ENCODE peak calls at places on chromosome X, in seven cellular contexts. D is dorsolateral prefrontal cortex, U is mesothelial cell of epicardium, E is osteocyte, R is AG04450, A is colonic mucosa, S is pancreas. Z is an unnamed sample.

GRCh38 chrX:119895843-119896326 is at the start of gene AKAP14:
- DNase-seq in R (no peak), A (no peak), E (no peak), U (no peak), D (no peak), S (no peak), Z (no peak)

GRCh38 chrX:118116308-118117068 is at the start of gene KLHL13:
- DNase-seq in D (no peak), U (peak; percentile 47), A (peak; percentile 25), R (no peak), E (no peak), S (peak; percentile 42), Z (peak; percentile 14)

GRCh38 chrX:24298191-24298590 is 15.7 kb downstream of the SUPT20HL2 start:
- DNase-seq in D (no peak), A (no peak), R (no peak), U (no peak), E (no peak), S (no peak), Z (peak; percentile 7)

GRCh38 chrX:23341452-23341851 is 6.8 kb downstream of the PTCHD1 start:
- DNase-seq in U (no peak), R (no peak), S (no peak), D (no peak), E (no peak), A (peak; percentile 22), Z (no peak)

GRCh38 chrX:150616863-150617198 is 48.4 kb downstream of the MTM1 start:
- DNase-seq in A (no peak), S (no peak), D (no peak), R (no peak), E (no peak), U (no peak), Z (no peak)

GRCh38 chrX:3712080-3712869 is 1.2 kb downstream of the PRKX start:
- DNase-seq in D (no peak), A (peak; percentile 40), U (peak; percentile 45), R (no peak), S (no peak), E (no peak), Z (peak; percentile 5)

GRCh38 chrX:1165535-1166196 is 46.8 kb downstream of the CRLF2 start:
- DNase-seq in D (no peak), E (peak; percentile 78), S (no peak), A (no peak), R (no peak), U (no peak), Z (no peak)

GRCh38 chrX:42577936-42578335 is 200.0 kb downstream of the PPP1R2C start:
- DNase-seq in U (no peak), D (no peak), A (peak; percentile 19), R (no peak), S (no peak), E (no peak), Z (no peak)

GRCh38 chrX:155048997-155049619 is 21.8 kb downstream of the CMC4 start:
- DNase-seq in E (no peak), A (peak; percentile 71), S (peak; percentile 75), D (no peak), R (no peak), U (no peak), Z (peak; percentile 65)

GRCh38 chrX:153357877-153358276 is 23.9 kb downstream of the ZNF275 start:
- DNase-seq in R (no peak), E (peak; percentile 27), D (no peak), U (no peak), A (no peak), S (no peak), Z (no peak)

GRCh38 chrX:153352858-153353257 is 18.9 kb downstream of the ZNF275 start:
- DNase-seq in E (no peak), S (no peak), R (no peak), D (no peak), U (no peak), A (no peak), Z (no peak)

GRCh38 chrX:153351981-153352380 is 18.0 kb downstream of the ZNF275 start:
- DNase-seq in D (no peak), S (no peak), U (no peak), R (no peak), A (no peak), E (no peak), Z (no peak)

GRCh38 chrX:153349952-153350351 is 16.0 kb downstream of the ZNF275 start:
- DNase-seq in U (no peak), R (no peak), E (no peak), D (no peak), S (no peak), A (no peak), Z (no peak)

DNA sequence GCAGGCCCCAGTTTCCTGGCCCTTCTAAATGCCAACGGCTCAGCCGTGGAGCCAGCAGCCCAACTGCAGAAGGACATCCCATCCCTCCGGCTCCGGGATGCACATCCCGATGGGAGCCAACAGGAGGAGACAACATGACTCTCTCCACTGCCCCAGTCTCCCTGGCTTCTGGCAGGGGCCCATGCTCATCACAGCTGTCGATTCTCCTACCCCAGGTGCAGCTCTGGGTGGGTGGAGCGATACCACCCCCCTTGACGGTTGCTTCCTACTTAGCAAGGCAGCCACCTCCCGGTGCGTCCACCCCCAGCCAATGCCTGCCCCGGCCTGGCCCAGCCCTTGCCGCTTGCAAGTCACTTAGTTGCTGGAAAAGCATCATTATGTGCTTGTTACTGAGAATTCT is 19.5 kb downstream of the ZNF275 start:
- DNase-seq in A (no peak), U (no peak), E (no peak), D (no peak), S (no peak), R (no peak), Z (no peak)
- TF ChIP-seq CTCF in A (no peak), U (no peak), E (no peak), D (no peak), S (no peak), R (no peak), Z (no peak)

GRCh38 chrX:53234484-53234883 is 9.5 kb upstream of the KDM5C start:
- DNase-seq in E (no peak), D (no peak), S (no peak), A (no peak), R (no peak), U (no peak), Z (no peak)

GRCh38 chrX:53236025-53236679 is 11.1 kb upstream of the KDM5C start:
- DNase-seq in U (no peak), D (no peak), R (no peak), A (no peak), E (no peak), S (no peak), Z (no peak)

GRCh38 chrX:53235566-53235965 is 10.6 kb upstream of the KDM5C start:
- DNase-seq in S (no peak), E (no peak), U (no peak), D (no peak), A (no peak), R (no peak), Z (no peak)

GRCh38 chrX:53239474-53239873 is 14.5 kb upstream of the KDM5C start:
- DNase-seq in E (no peak), U (no peak), A (no peak), S (no peak), R (no peak), D (peak; percentile 1), Z (no peak)

DNA sequence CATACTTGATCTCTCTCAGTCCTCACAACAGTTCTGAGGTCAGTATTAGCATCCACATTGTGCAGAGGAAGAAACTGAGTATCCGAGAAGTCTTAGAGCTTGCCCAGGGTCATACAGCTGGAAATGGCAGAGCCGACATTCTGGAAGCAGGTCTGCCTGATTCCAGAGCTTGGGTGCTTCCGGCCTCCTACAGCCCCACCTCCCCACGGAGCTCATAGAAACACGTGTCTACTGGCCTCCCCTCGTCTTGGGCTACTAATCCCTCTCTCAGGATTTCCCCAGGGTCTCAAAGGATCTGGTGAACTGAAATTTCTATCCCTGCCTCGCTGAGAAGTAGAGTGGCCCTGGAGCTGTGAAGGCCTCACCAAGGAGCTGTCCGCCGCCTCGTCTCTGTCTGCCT is 12.0 kb upstream of the KDM5C start:
- DNase-seq in S (no peak), R (no peak), E (no peak), A (no peak), U (no peak), D (no peak), Z (no peak)
- TF ChIP-seq CTCF in S (no peak), R (no peak), E (no peak), A (no peak), U (no peak), D (no peak), Z (no peak)

DNA sequence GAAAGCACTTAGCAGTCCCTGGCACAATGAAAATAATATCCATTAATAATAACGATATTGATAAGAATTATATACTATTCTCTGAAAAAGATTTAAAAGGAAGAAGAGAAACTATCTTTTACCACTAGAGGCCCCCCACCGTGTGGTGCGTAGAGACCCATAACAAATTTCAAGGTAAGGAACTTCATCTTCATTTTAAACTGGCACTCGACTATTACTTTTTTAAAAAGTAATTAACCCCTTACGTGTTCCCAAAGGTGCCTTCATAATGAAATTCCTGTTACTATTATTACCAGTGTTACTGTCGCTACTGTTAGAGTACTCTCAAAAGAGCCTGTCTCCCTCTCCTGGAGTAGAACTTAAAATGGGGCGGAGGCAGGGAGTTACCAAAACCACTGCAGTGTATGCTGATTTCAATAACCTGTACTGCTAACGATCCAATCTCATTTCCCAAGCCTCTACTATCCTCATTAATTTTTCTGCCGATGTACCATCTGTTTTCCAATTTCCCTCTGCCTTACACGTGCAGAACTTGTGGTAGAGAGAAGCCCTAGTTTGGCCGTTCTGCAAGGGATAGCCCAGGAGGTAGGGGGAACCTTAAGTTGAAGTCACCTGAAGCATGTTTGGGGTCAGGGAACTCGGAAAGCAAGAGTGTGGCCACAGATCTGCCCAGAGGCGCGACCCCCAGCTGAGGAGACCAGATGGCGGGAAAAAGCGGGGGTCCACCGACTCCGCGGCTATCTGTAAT is 813 bp upstream of the STK26 start:
- DNase-seq in A (peak; percentile 17), U (no peak), S (no peak), E (no peak), R (no peak), D (no peak), Z (no peak)
- TF ChIP-seq CTCF in A (no peak), U (no peak), S (no peak), E (peak; percentile 51), R (peak; percentile 4), D (no peak), Z (peak; percentile 30)

GRCh38 chrX:39811391-39811790 is 286.4 kb downstream of the BCOR start:
- DNase-seq in U (no peak), D (peak; percentile 62), S (no peak), E (no peak), A (no peak), R (no peak), Z (no peak)

GRCh38 chrX:39816871-39817731 is 280.7 kb downstream of the BCOR start:
- DNase-seq in E (no peak), D (peak; percentile 54), S (no peak), A (no peak), U (no peak), R (no peak), Z (no peak)

GRCh38 chrX:39815621-39816020 is 282.1 kb downstream of the BCOR start:
- DNase-seq in E (no peak), D (no peak), S (no peak), A (no peak), R (no peak), U (no peak), Z (no peak)

GRCh38 chrX:39813631-39814246 is 284.0 kb downstream of the BCOR start:
- DNase-seq in D (peak; percentile 65), S (peak; percentile 60), U (no peak), E (no peak), R (no peak), A (peak; percentile 32), Z (peak; percentile 17)

GRCh38 chrX:39814391-39814790 is 283.4 kb downstream of the BCOR start:
- DNase-seq in A (peak; percentile 26), E (no peak), U (no peak), D (no peak), R (no peak), S (no peak), Z (peak; percentile 13)
- TF ChIP-seq CTCF in A (peak; percentile 33), E (peak; percentile 56), U (peak; percentile 38), D (peak; percentile 53), R (peak; percentile 37), S (no peak), Z (peak; percentile 20)